ENCODE peak calls at places on chromosomes 16 and 17, in six cellular contexts. I is prostate gland, M is fibroblast of villous mesenchyme, C is colonic mucosa, N is pancreas, B is NB4. K is an unnamed sample.

GRCh38 chr16:80198265-80198994 is 342.4 kb upstream of the DYNLRB2 start:
- DNase-seq in I (no peak), M (no peak), B (no peak), C (no peak), N (no peak), K (peak)

GRCh38 chr17:19630035-19630434 is 18.5 kb upstream of the ALDH3A2 start:
- DNase-seq in M (no peak), C (no peak), I (no peak), B (no peak), N (no peak), K (peak)

GRCh38 chr17:63516910-63517824 is 6.0 kb upstream of the KCNH6 start:
- DNase-seq in I (no peak), N (no peak), B (peak), M (peak), C (no peak), K (no peak)

GRCh38 chr16:86357303-86357702 is 153.0 kb upstream of the FOXF1 start:
- DNase-seq in I (no peak), C (no peak), N (no peak), M (no peak), B (no peak), K (no peak)

GRCh38 chr17:14048169-14048568 is 21.1 kb upstream of the COX10 start:
- DNase-seq in N (no peak), C (no peak), I (no peak), M (no peak), B (peak), K (no peak)

GRCh38 chr17:72421128-72422092 is 300.6 kb downstream of the SOX9 start:
- DNase-seq in N (peak), I (peak), B (peak), C (peak), M (peak), K (no peak)

GRCh38 chr16:13873835-13874438 is 46.0 kb upstream of the ERCC4 start:
- DNase-seq in I (no peak), M (peak), N (no peak), C (no peak), B (peak), K (no peak)

GRCh38 chr16:5604770-5605169 is 507.2 kb upstream of the EEF2KMT start:
- DNase-seq in B (peak), M (no peak), I (no peak), C (peak), N (no peak), K (peak)

GRCh38 chr17:80892900-80893603 is 98.6 kb upstream of the CHMP6 start:
- DNase-seq in I (no peak), M (peak), C (no peak), N (no peak), B (peak), K (no peak)

GRCh38 chr17:75205037-75205792 is at the start of gene NUP85:
- DNase-seq in C (peak), I (peak), N (peak), B (peak), M (peak), K (peak)

GRCh38 chr17:75209061-75209460 is 3.6 kb downstream of the NUP85 start:
- DNase-seq in M (no peak), B (no peak), C (no peak), N (no peak), I (no peak), K (no peak)

GRCh38 chr17:75208161-75208560 is 2.7 kb downstream of the NUP85 start:
- DNase-seq in I (no peak), N (no peak), C (no peak), B (no peak), M (no peak), K (no peak)

GRCh38 chr17:75207760-75208159 is 2.3 kb downstream of the NUP85 start:
- DNase-seq in C (no peak), B (no peak), N (no peak), M (no peak), I (no peak), K (no peak)

GRCh38 chr17:75205793-75206163 is 299 bp downstream of the NUP85 start:
- DNase-seq in C (no peak), I (no peak), M (no peak), B (no peak), N (no peak), K (no peak)
- TF ChIP-seq CTCF in C (no peak), I (no peak), M (no peak), B (no peak), N (no peak), K (no peak)

GRCh38 chr16:46947900-46948547 is 25.4 kb downstream of the DNAJA2 start:
- DNase-seq in M (peak), B (peak), N (no peak), I (no peak), C (no peak), K (peak)
- TF ChIP-seq CTCF in M (peak), B (peak), N (peak), I (peak), C (peak), K (peak)

DNA sequence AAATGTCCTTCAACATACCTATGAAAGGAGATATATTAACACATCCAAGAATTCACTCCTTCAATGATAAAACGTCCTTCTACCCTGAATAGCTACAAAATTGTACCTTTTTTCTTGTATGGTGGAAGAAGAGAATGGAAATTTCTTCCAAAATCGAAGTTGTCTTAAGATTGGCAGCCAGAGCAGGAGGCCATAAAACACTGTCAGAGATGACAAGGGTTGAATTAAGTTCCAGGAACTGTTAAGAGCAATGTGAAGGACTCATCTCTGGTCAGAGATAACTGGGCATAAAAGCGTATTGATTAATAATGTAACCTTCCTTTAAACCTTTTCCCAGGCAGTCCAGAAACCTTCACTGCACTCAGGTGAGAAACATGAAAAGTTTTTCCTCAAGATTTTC is 12.9 kb upstream of the TOM1L1 start:
- DNase-seq in B (no peak), N (no peak), M (no peak), I (no peak), C (no peak), K (no peak)
- TF ChIP-seq CTCF in B (no peak), N (no peak), M (no peak), I (no peak), C (no peak), K (no peak)

DNA sequence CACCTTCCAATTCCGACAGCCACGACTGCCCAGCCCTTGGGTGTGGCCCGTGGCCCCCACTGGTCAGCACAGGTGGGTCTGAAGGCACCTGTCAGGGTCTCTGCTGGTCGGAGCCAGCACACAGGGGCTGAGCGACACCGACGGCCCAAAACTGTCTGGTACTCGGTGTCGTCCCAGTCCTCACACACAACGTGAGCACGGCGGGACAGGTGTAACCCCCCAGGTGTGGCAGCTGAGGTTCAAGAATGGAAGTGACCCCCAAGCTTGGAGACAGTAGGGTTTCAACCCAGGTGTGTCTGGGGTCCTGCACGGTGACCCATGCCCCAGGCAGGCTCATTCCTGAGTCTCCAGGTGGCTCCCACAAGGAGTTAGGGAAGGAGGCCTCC is 1.0 kb downstream of the GALNS start:
- DNase-seq in B (no peak), M (no peak), N (no peak), I (no peak), C (no peak), K (no peak)
- TF ChIP-seq CTCF in B (no peak), M (no peak), N (no peak), I (no peak), C (no peak), K (no peak)

DNA sequence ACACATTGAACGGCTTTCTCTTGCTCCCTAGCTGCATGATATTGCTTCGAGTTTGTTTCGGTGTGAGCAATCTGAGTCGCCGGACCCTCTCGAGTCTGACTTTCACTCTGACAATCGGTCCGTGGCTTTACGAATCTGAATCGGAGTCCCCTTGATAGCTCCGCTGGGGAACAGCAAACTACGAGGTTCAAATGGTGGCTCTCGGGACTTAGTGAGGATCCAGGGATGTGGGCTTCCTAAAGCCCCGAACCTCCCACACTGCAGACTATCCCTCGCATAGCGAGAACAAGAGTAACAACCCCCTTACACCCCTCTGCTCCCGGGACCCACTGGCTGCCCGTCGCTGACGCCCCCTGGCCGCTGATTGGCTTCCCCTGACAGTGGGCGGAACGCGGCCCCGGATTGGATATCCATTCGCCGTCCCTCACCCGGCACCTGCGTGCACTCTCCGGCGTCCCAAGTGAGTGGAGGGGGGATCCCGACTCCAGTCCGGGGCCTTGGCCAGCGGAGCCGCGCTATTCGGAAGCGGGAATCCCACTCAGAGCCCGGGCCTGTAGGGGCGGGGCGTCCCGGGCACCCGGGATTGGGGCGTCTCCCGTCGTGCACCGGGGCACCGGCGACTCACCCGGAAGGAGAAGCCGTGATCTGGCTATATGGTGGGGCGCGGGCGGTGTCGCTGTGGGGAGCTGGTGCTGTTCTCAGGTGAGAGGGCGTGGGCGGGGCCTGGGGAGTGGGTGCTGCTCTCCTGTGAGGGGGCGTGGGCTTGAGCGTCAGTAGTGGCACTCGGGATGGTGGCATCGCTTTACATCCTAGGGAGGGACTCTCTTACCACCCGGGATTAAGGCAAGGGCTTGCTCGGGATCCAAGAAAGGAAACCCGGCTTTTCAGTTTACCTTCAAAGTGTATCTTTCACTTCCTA is at the start of gene SNX11:
- DNase-seq in B (peak), I (peak), M (peak), N (peak), C (peak), K (peak)
- TF ChIP-seq CTCF in B (no peak), I (peak), M (no peak), N (no peak), C (no peak), K (peak)

GRCh38 chr17:32227910-32228309 is 37.7 kb upstream of the RHBDL3 start:
- DNase-seq in M (no peak), I (no peak), C (no peak), N (no peak), B (no peak), K (no peak)

GRCh38 chr17:32226881-32227280 is 38.8 kb upstream of the RHBDL3 start:
- DNase-seq in I (no peak), C (no peak), N (no peak), B (no peak), M (no peak), K (no peak)

GRCh38 chr17:32223703-32224102 is 41.9 kb upstream of the RHBDL3 start:
- DNase-seq in I (no peak), M (no peak), C (no peak), B (no peak), N (no peak), K (no peak)

DNA sequence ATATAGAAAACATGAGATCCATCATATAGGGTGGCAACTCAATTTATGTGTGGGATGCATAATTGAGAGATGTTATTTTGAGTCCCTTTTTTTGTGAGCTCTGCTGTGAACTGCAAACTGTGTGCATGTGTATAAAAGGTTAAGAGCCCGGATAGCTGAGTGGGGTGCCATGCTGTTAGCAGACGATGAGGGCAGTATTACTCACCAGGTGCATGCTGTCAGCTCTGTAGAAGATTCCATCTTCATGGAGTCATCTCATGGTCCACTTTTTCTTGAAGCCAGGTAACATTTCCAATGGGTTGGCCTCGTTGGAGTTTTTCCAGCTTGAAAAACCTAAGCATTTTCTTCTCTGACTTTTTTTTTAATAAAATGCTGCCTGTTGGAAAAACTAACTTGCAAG is 43.0 kb upstream of the RHBDL3 start:
- DNase-seq in C (no peak), N (no peak), M (no peak), I (no peak), B (no peak), K (no peak)
- TF ChIP-seq CTCF in C (no peak), N (no peak), M (no peak), I (no peak), B (no peak), K (no peak)

GRCh38 chr16:88526008-88526905 is 43.9 kb upstream of the ZC3H18 start:
- DNase-seq in I (no peak), N (no peak), C (no peak), B (peak), M (no peak), K (no peak)

GRCh38 chr16:88527937-88528743 is 42.1 kb upstream of the ZC3H18 start:
- DNase-seq in N (no peak), M (no peak), B (no peak), C (no peak), I (no peak), K (no peak)

GRCh38 chr16:88526906-88527185 is 43.4 kb upstream of the ZC3H18 start:
- DNase-seq in C (no peak), M (no peak), I (no peak), B (no peak), N (no peak), K (no peak)

GRCh38 chr16:88528902-88529318 is 41.3 kb upstream of the ZC3H18 start:
- DNase-seq in M (no peak), N (no peak), C (no peak), B (no peak), I (no peak), K (no peak)

DNA sequence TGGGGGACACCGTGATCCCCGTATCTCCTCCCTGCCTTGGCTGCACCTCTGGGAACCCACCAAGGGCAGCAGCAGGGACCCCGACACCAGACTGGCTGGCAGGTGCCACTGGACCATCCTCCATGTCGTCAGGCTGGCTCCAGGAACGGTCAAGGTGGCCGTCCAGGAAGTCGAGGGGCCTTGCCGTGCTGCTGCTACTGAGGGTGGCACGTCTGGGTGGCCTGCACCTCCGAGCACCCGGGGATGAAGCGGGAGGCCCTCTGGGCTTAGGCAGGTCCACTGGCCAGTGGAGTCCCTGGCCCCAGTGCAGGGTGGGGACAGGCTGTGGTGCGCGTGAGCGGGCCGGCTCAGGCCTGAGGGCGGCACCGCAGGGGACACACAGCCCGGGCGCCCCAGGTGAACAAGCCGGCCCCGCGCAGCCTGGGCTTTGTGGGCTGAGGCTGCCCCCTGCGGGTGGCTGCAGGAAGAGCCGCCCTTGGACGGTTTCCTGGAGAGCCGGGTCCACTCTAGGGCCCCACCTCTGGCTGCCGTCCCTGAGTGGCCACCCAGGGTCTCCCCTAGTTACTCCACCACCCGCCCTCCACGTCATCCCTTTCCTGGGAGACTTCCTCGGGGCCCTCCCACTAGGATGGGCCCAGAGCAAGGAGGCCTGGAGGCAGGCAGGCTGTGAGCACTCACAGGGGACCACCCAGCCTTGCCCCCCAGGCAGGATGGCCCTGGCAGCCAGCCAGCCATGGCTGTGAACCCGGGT is 42.8 kb upstream of the ZC3H18 start:
- DNase-seq in M (peak), I (peak), C (peak), N (no peak), B (peak), K (no peak)
- TF ChIP-seq CTCF in M (peak), I (peak), C (peak), N (peak), B (peak), K (peak)